ENCODE peak calls at places on chromosomes 13 and 19, in five cellular contexts. G is kidney epithelial cell, U is esophagus squamous epithelium, M is cardiac muscle cell, H is fibroblast of mammary gland. E is an unnamed sample.

GRCh38 chr13:32883501-32883900 is 132.7 kb upstream of the KL start:
- DNase-seq in H (peak; percentile 19), G (no peak), M (peak; percentile 62), U (no peak), E (no peak)

GRCh38 chr13:104442541-104442940 is 1376.3 kb upstream of the SLC10A2 start:
- DNase-seq in G (peak; percentile 9), M (no peak), H (no peak), U (no peak), E (no peak)

GRCh38 chr19:18254546-18255500 is 19.4 kb downstream of the IQCN start:
- DNase-seq in G (no peak), M (no peak), H (no peak), U (no peak), E (no peak)

GRCh38 chr19:35135389-35135909 is 590 bp upstream of the LGI4 start:
- DNase-seq in G (no peak), H (peak; percentile 61), U (no peak), M (peak; percentile 76), E (peak; percentile 85)

GRCh38 chr19:5679289-5680082 is 830 bp downstream of the MICOS13 start:
- DNase-seq in U (no peak), G (no peak), H (no peak), M (no peak), E (no peak)

GRCh38 chr13:114142640-114143490 is 10.4 kb upstream of the RASA3 start:
- DNase-seq in H (no peak), U (no peak), M (no peak), G (no peak), E (no peak)

GRCh38 chr19:49710372-49710951 is 19.5 kb downstream of the CPT1C start:
- DNase-seq in U (no peak), G (peak; percentile 28), M (peak; percentile 27), H (peak; percentile 92), E (no peak)

GRCh38 chr19:4208385-4209094 is 20.8 kb upstream of the EBI3 start:
- DNase-seq in G (no peak), U (no peak), M (peak; percentile 20), H (peak; percentile 37), E (no peak)

GRCh38 chr19:17654993-17655392 is 33.2 kb downstream of the UNC13A start:
- DNase-seq in H (no peak), M (no peak), G (no peak), U (no peak), E (no peak)

GRCh38 chr13:77359171-77359570 is 32.3 kb upstream of the MYCBP2 start:
- DNase-seq in H (no peak), M (no peak), U (no peak), G (no peak), E (no peak)

GRCh38 chr13:24348385-24348784 is 39.0 kb downstream of the C1QTNF9 start:
- DNase-seq in G (no peak), H (no peak), M (no peak), U (no peak), E (no peak)

GRCh38 chr19:3710265-3710812 is 2.2 kb downstream of the TJP3 start:
- DNase-seq in H (peak; percentile 32), U (no peak), G (no peak), M (peak; percentile 68), E (no peak)

GRCh38 chr13:110334841-110335490 is 27.9 kb downstream of the COL4A2 start:
- DNase-seq in U (no peak), G (no peak), M (no peak), H (peak; percentile 50), E (no peak)

GRCh38 chr19:40604647-40605200 is 3.6 kb downstream of the LTBP4 start:
- DNase-seq in U (no peak), H (no peak), G (no peak), M (no peak), E (no peak)

GRCh38 chr19:23273594-23274412 is 23.6 kb upstream of the ZNF724 start:
- DNase-seq in U (peak; percentile 45), G (peak; percentile 63), H (peak; percentile 84), M (peak; percentile 90), E (peak; percentile 89)

GRCh38 chr19:1854032-1854541 is 5.8 kb upstream of the REXO1 start:
- DNase-seq in M (no peak), H (no peak), U (no peak), G (no peak), E (peak; percentile 15)

GRCh38 chr13:44064376-44064775 is 184.7 kb downstream of the LACC1 start:
- DNase-seq in U (no peak), H (no peak), G (no peak), M (no peak), E (no peak)

GRCh38 chr19:49652723-49653465 is 10.9 kb downstream of the SCAF1 start:
- DNase-seq in G (no peak), M (no peak), H (no peak), U (no peak), E (no peak)

GRCh38 chr13:106530209-106530906 is 5.1 kb downstream of the EFNB2 start:
- DNase-seq in M (no peak), G (no peak), H (no peak), U (no peak), E (no peak)

GRCh38 chr19:51460164-51460992 is 2.1 kb upstream of the SIGLEC8 start:
- DNase-seq in U (no peak), H (peak; percentile 4), G (no peak), M (peak; percentile 30), E (no peak)

GRCh38 chr19:32688315-32688714 is 3.3 kb upstream of the NUDT19 start:
- DNase-seq in H (peak; percentile 76), G (no peak), U (no peak), M (no peak), E (no peak)

GRCh38 chr13:33135097-33135496 is 118.9 kb downstream of the KL start:
- DNase-seq in U (no peak), G (no peak), H (no peak), M (no peak), E (no peak)

GRCh38 chr13:85974604-85975366 is 175.6 kb upstream of the SLITRK6 start:
- DNase-seq in M (peak; percentile 11), H (peak; percentile 4), U (no peak), G (peak; percentile 5), E (no peak)

GRCh38 chr19:33724723-33725060 is 72.0 kb upstream of the KCTD15 start:
- DNase-seq in M (no peak), H (no peak), U (no peak), G (no peak), E (no peak)

GRCh38 chr13:40664100-40665060 is 2.1 kb downstream of the FOXO1 start:
- DNase-seq in H (no peak), M (peak; percentile 55), G (no peak), U (no peak), E (peak; percentile 47)

GRCh38 chr13:25978961-25979360 is 72.9 kb downstream of the SHISA2 start:
- DNase-seq in M (no peak), H (no peak), U (no peak), G (no peak), E (no peak)

GRCh38 chr13:114281351-114282142 is at the start of gene UPF3A:
- DNase-seq in U (peak; percentile 75), H (peak; percentile 88), G (peak; percentile 44), M (peak; percentile 97), E (peak; percentile 90)

GRCh38 chr19:597406-598315 is 8.0 kb downstream of the HCN2 start:
- DNase-seq in H (no peak), M (no peak), G (no peak), U (no peak), E (no peak)

GRCh38 chr19:6239871-6240676 is 39.7 kb downstream of the MLLT1 start:
- DNase-seq in U (no peak), H (no peak), M (no peak), G (no peak), E (no peak)

GRCh38 chr19:44141191-44142013 is at the start of gene ZNF234:
- DNase-seq in G (peak; percentile 55), H (peak; percentile 80), M (peak; percentile 91), U (no peak), E (peak; percentile 65)

GRCh38 chr19:11659612-11660011 is 62.3 kb downstream of the ZNF627 start:
- DNase-seq in M (peak; percentile 10), U (no peak), H (peak; percentile 10), G (no peak), E (no peak)
- TF ChIP-seq CTCF in M (peak; percentile 24), U (no peak), H (peak; percentile 11), G (no peak), E (peak; percentile 15)

GRCh38 chr19:11254662-11255061 is 7.7 kb downstream of the DOCK6 start:
- DNase-seq in H (no peak), G (no peak), U (no peak), M (no peak), E (no peak)
- TF ChIP-seq CTCF in H (no peak), G (peak; percentile 26), U (no peak), M (peak; percentile 15), E (no peak)

GRCh38 chr13:73168993-73169401 is 110.2 kb downstream of the KLF5 start:
- DNase-seq in M (no peak), H (no peak), U (no peak), G (no peak), E (no peak)
- TF ChIP-seq CTCF in M (no peak), H (no peak), U (no peak), G (no peak), E (no peak)

DNA sequence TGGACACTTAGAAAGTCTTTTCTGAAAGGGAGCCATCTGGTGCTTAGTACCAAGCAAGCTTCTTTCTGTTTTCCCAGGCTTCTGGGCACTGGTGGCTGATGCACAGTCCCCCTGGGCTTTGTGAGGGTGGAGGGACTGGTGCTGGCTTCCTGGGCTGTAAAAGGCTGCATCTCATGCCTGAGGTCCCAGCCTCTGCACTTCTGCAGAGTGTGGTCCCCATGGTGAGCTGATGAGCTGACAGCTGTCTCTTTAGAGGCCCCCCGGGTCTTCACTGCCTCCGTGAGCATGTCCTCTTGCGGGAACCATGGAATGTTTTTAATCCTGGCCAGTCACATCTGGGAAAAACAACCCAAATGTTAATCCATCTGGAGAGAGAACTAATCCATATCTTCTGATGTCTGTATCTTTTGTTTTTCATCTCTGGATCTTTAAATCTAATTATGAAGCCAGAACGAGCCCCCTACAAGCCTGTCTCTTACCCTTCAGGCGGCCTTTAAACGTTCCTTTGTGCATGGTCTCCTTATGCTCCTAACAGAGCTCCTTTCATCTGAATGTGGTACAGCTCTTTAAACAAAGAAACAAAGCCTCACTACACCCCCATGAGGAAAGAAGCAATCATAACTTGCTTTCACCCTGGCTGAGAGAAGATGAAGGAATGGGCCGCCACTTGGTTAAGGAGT is 40.4 kb downstream of the OLFM4 start:
- DNase-seq in U (no peak), G (no peak), M (no peak), H (no peak), E (no peak)
- TF ChIP-seq CTCF in U (no peak), G (no peak), M (no peak), H (no peak), E (no peak)

DNA sequence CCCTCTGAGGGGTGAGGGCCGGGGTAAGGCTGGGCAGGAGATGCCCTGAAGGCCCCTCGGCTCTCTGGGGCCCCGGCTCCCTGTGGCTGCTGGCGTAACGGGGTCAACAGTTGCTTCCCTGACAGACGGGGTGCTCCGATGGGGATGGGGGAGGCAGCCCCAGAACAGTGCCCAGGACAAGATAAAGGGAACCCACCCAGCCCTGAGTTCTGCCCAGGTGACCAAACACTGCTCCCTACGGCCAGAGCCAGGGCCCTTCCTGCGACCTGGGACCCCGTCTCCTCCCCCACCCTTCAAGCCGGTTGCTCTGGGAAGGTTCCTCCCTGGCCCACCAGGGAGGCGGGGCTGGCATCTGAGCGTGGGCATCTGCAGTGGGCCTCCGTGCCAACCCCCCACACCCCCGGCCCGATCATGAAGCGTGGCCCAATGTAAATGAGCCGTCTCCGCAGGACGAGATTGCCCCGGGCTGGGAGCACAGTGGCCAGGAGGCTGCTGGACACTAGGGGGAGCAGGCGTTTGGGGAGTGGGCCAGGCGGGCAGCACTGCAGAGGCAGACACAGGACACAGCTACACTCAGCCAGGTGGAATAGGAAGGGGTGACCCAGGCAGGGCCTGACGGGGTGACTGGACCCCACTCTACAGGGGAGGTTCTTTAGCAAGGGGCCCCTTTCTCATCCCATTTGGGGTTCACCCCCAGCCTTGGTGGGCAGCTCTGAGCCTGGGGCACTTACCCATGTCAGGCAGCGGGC is 1.1 kb upstream of the NKPD1 start:
- DNase-seq in H (peak; percentile 28), M (peak; percentile 56), U (no peak), G (no peak), E (peak; percentile 88)
- TF ChIP-seq CTCF in H (peak; percentile 55), M (peak; percentile 74), U (peak; percentile 12), G (peak; percentile 89), E (peak; percentile 41)